ENCODE peak calls at places on chromosomes 13 and 19, in seven cellular contexts. K is T47D; Y is activated T-helper 1 cell treated with Interleukin-2 at 50 U/mL for 16 hours; Z is mucosa of descending colon; M is right atrium auricular region; B is stimulated activated CD4-positive, alpha-beta T cell treated with anti-CD3 and anti-CD28 coated beads, TNF-alpha, amount 100 ng/mL, for 48 hours; R is MG63. G is an unnamed sample.
A peak's percentile ranks its signal among the peaks of the same experiment; 100 is the strongest.

GRCh38 chr13:24097064-24097463 is 63.5 kb upstream of the SPATA13 start:
- DNase-seq in M (peak; percentile 28), R (peak; percentile 59), B (peak; percentile 35), Z (no peak), Y (no peak), K (no peak), G (no peak)

GRCh38 chr13:59299584-59299983 is 864.1 kb downstream of the DIAPH3 start:
- DNase-seq in Y (no peak), M (no peak), Z (no peak), B (no peak), R (no peak), K (no peak), G (no peak)

GRCh38 chr19:56087647-56088346 is 33.3 kb downstream of the ZNF787 start:
- DNase-seq in M (no peak), Z (no peak), B (no peak), Y (no peak), K (no peak), R (no peak), G (no peak)

GRCh38 chr19:40933025-40933424 is 51.0 kb upstream of the CYP2A7 start:
- DNase-seq in M (no peak), K (peak; percentile 46), Z (no peak), R (peak; percentile 42), B (no peak), Y (no peak), G (peak; percentile 11)

GRCh38 chr19:45766919-45767346 is 2.1 kb downstream of the SIX5 start:
- DNase-seq in B (no peak), M (peak; percentile 68), K (no peak), Z (no peak), R (peak; percentile 46), Y (no peak), G (peak; percentile 31)

GRCh38 chr19:31110331-31110730 is 238.9 kb downstream of the TSHZ3 start:
- DNase-seq in Z (no peak), R (peak; percentile 53), B (no peak), M (no peak), K (no peak), Y (no peak), G (peak; percentile 29)

GRCh38 chr13:41411536-41411935 is 45.8 kb upstream of the RGCC start:
- DNase-seq in M (no peak), Y (no peak), K (peak; percentile 61), B (no peak), Z (no peak), R (peak; percentile 18), G (peak; percentile 52)

GRCh38 chr13:94711561-94712286 is 621 bp downstream of the SOX21 start:
- DNase-seq in K (no peak), R (peak; percentile 37), M (no peak), B (no peak), Y (no peak), Z (peak; percentile 33), G (peak; percentile 2)

GRCh38 chr19:51433092-51433491 is 15.7 kb upstream of the SIGLEC10 start:
- DNase-seq in Z (no peak), M (no peak), B (no peak), R (no peak), K (no peak), Y (no peak), G (no peak)

GRCh38 chr19:3607398-3608078 is 863 bp upstream of the TBXA2R start:
- DNase-seq in B (no peak), M (no peak), K (no peak), R (peak; percentile 54), Z (no peak), Y (no peak), G (peak; percentile 19)

GRCh38 chr13:70723732-70724131 is 615.5 kb upstream of the KLHL1 start:
- DNase-seq in B (no peak), Z (no peak), K (peak; percentile 48), R (no peak), Y (no peak), M (no peak), G (no peak)

GRCh38 chr19:16327131-16327450 is 2.5 kb downstream of the KLF2 start:
- DNase-seq in M (no peak), Y (no peak), K (no peak), R (no peak), B (no peak), Z (no peak), G (no peak)

GRCh38 chr13:60139272-60139671 is 24.5 kb downstream of the DIAPH3 start:
- DNase-seq in B (no peak), K (no peak), M (no peak), R (no peak), Z (no peak), Y (no peak), G (no peak)

GRCh38 chr13:95834134-95834765 is 157.3 kb downstream of the DNAJC3 start:
- DNase-seq in Y (peak; percentile 35), K (peak; percentile 70), B (peak; percentile 35), Z (peak; percentile 70), R (peak; percentile 48), M (peak; percentile 76), G (peak; percentile 47)

GRCh38 chr13:62879071-62879470 is 1463.4 kb upstream of the PCDH20 start:
- DNase-seq in B (no peak), M (no peak), Z (no peak), Y (no peak), R (no peak), K (peak; percentile 3), G (no peak)

GRCh38 chr19:10018219-10018618 is 4.9 kb downstream of the RDH8 start:
- DNase-seq in B (no peak), K (no peak), Z (no peak), R (no peak), M (no peak), Y (no peak), G (peak; percentile 92)

GRCh38 chr19:51398096-51398704 is 7.8 kb upstream of the C19orf84 start:
- DNase-seq in R (no peak), Z (no peak), M (no peak), Y (no peak), K (peak; percentile 49), B (no peak), G (peak; percentile 17)

GRCh38 chr19:17811103-17811502 is 10.2 kb downstream of the INSL3 start:
- DNase-seq in M (no peak), B (no peak), R (no peak), Y (no peak), Z (no peak), K (no peak), G (no peak)

GRCh38 chr13:40439928-40440327 is 226.5 kb downstream of the FOXO1 start:
- DNase-seq in B (no peak), M (peak; percentile 73), R (peak; percentile 57), Z (no peak), K (no peak), Y (no peak), G (no peak)

GRCh38 chr13:100497394-100497793 is 91.2 kb downstream of the GGACT start:
- DNase-seq in M (no peak), B (no peak), Z (no peak), Y (no peak), R (no peak), K (no peak), G (peak; percentile 49)

GRCh38 chr19:58362272-58362994 is at the start of gene ZNF497:
- DNase-seq in K (peak; percentile 96), R (peak; percentile 97), Y (peak; percentile 95), M (peak; percentile 96), B (peak; percentile 93), Z (peak; percentile 98), G (peak; percentile 94)

GRCh38 chr19:42246143-42246868 is 3.9 kb upstream of the GSK3A start:
- DNase-seq in R (peak; percentile 86), B (no peak), K (peak; percentile 70), M (peak; percentile 93), Z (peak; percentile 73), Y (no peak), G (peak; percentile 69)

GRCh38 chr13:113408562-113408961 is 44.6 kb upstream of the GRTP1 start:
- DNase-seq in B (no peak), Y (no peak), R (no peak), K (no peak), Z (no peak), M (no peak), G (no peak)

G was measured in HCEC 1CT.